ENCODE peak calls at places on chromosomes 7 and 10, in seven cellular contexts. Y is AML-193, V is HFFc6, E is T-helper 9 cell, G is B cell, J is D721Med, X is hypothalamus. K is an unnamed sample.

GRCh38 chr10:11823989-11824346 is 812 bp downstream of the PROSER2 start:
- DNase-seq in Y (no peak), V (no peak), E (no peak), G (no peak), J (no peak), X (no peak), K (no peak)

GRCh38 chr7:142001163-142001874 is 5.6 kb downstream of the MGAM start:
- DNase-seq in Y (no peak), V (no peak), E (no peak), G (no peak), J (no peak), X (no peak), K (no peak)

GRCh38 chr10:105150486-105150885 is 509.4 kb downstream of the SORCS3 start:
- DNase-seq in Y (no peak), V (no peak), E (no peak), G (no peak), J (no peak), X (no peak), K (no peak)

GRCh38 chr10:7667262-7668141 is 736 bp upstream of the ITIH5 start:
- DNase-seq in Y (no peak), V (no peak), E (no peak), G (peak), J (no peak), X (no peak), K (no peak)

GRCh38 chr7:75906991-75907667 is 7.8 kb upstream of the POR start:
- DNase-seq in Y (no peak), V (no peak), E (no peak), G (no peak), J (no peak), X (no peak), K (no peak)

GRCh38 chr7:73840715-73841379 is 1.5 kb downstream of the METTL27 start:
- DNase-seq in Y (no peak), V (no peak), E (no peak), G (no peak), J (no peak), X (no peak), K (no peak)

GRCh38 chr7:46695045-46695708 is 774.1 kb upstream of the IGFBP3 start:
- DNase-seq in Y (no peak), V (no peak), E (no peak), G (no peak), J (no peak), X (no peak), K (no peak)

GRCh38 chr10:105769248-105770184 is 1128.4 kb downstream of the SORCS3 start:
- DNase-seq in Y (no peak), V (no peak), E (no peak), G (no peak), J (no peak), X (no peak), K (no peak)

GRCh38 chr7:134778941-134779740 is at the start of gene CALD1:
- DNase-seq in Y (no peak), V (peak), E (no peak), G (no peak), J (no peak), X (no peak), K (peak)

GRCh38 chr10:62853710-62854109 is 37.5 kb upstream of the EGR2 start:
- DNase-seq in Y (peak), V (no peak), E (no peak), G (no peak), J (no peak), X (no peak), K (no peak)

GRCh38 chr7:194996-195829 is 2.8 kb downstream of the FAM20C start:
- DNase-seq in Y (no peak), V (no peak), E (no peak), G (no peak), J (no peak), X (no peak), K (no peak)

GRCh38 chr7:52917982-52918578 is 117.4 kb upstream of the POM121L12 start:
- DNase-seq in Y (no peak), V (no peak), E (no peak), G (no peak), J (no peak), X (no peak), K (no peak)

GRCh38 chr7:112283382-112283910 is 77.0 kb downstream of the ZNF277 start:
- DNase-seq in Y (no peak), V (no peak), E (no peak), G (no peak), J (no peak), X (no peak), K (no peak)

GRCh38 chr7:128812514-128813168 is 17.6 kb upstream of the FLNC start:
- DNase-seq in Y (peak), V (no peak), E (no peak), G (no peak), J (no peak), X (no peak), K (no peak)

GRCh38 chr7:42940985-42941847 is 9.0 kb downstream of the MRPL32 start:
- DNase-seq in Y (peak), V (peak), E (peak), G (peak), J (peak), X (peak), K (no peak)

GRCh38 chr7:95628831-95629439 is 32.6 kb upstream of the PDK4 start:
- DNase-seq in Y (no peak), V (no peak), E (no peak), G (no peak), J (no peak), X (no peak), K (no peak)

GRCh38 chr10:83212632-83213349 is 926.5 kb upstream of the GHITM start:
- DNase-seq in Y (no peak), V (no peak), E (no peak), G (no peak), J (no peak), X (no peak), K (no peak)

GRCh38 chr10:50992972-50993766 is 81.1 kb upstream of the PRKG1 start:
- DNase-seq in Y (no peak), V (peak), E (no peak), G (no peak), J (no peak), X (no peak), K (no peak)

GRCh38 chr7:20787658-20788057 is 972 bp upstream of the SP8 start:
- DNase-seq in Y (no peak), V (no peak), E (no peak), G (no peak), J (no peak), X (no peak), K (no peak)

GRCh38 chr10:49791100-49791499 is 29.0 kb upstream of the OGDHL start:
- DNase-seq in Y (no peak), V (no peak), E (no peak), G (no peak), J (no peak), X (no peak), K (no peak)

GRCh38 chr7:95908499-95908898 is 136.1 kb downstream of the DYNC1I1 start:
- DNase-seq in Y (no peak), V (no peak), E (no peak), G (no peak), J (no peak), X (no peak), K (no peak)

GRCh38 chr7:105837765-105838241 is 38.6 kb downstream of the ATXN7L1 start:
- DNase-seq in Y (no peak), V (no peak), E (no peak), G (no peak), J (no peak), X (peak), K (no peak)

GRCh38 chr10:97849491-97850402 is at the start of gene GOLGA7B:
- DNase-seq in Y (peak), V (no peak), E (peak), G (peak), J (peak), X (peak), K (no peak)

GRCh38 chr10:116737582-116738358 is 4.6 kb downstream of the HSPA12A start:
- DNase-seq in Y (no peak), V (no peak), E (no peak), G (no peak), J (no peak), X (peak), K (no peak)

GRCh38 chr10:98269435-98269912 is 1.5 kb upstream of the LOXL4 start:
- DNase-seq in Y (no peak), V (peak), E (no peak), G (no peak), J (no peak), X (no peak), K (peak)

GRCh38 chr10:44008270-44008916 is 359.7 kb upstream of the ZNF32 start:
- DNase-seq in Y (no peak), V (peak), E (no peak), G (no peak), J (no peak), X (no peak), K (no peak)

GRCh38 chr7:96236198-96237039 is 85.5 kb downstream of the SLC25A13 start:
- DNase-seq in Y (no peak), V (no peak), E (no peak), G (no peak), J (no peak), X (no peak), K (peak)

K was measured in HS-27A.